ENCODE peak calls at places on chromosomes 4 and X, in four cellular contexts. M, S, B and H are unnamed samples.

GRCh38 chr4:78336093-78336943 is 215.3 kb upstream of the ANXA3 start:
- DNase-seq in S (no peak), B (no peak), M (peak), H (no peak)

GRCh38 chrX:74383611-74384010 is 37.7 kb upstream of the SLC16A2 start:
- DNase-seq in M (peak), B (peak), S (peak), H (no peak)

GRCh38 chrX:149979126-149979644 is 40.9 kb upstream of the EOLA2 start:
- DNase-seq in B (no peak), M (no peak), S (no peak), H (no peak)

GRCh38 chr4:37305984-37306383 is 61.4 kb downstream of the NWD2 start:
- DNase-seq in M (no peak), B (no peak), S (no peak), H (no peak)

GRCh38 chrX:123188081-123188480 is 4.0 kb downstream of the GRIA3 start:
- DNase-seq in M (no peak), S (no peak), B (no peak), H (no peak)

GRCh38 chrX:24423960-24424359 is 41.1 kb upstream of the PDK3 start:
- DNase-seq in M (no peak), B (no peak), S (no peak), H (no peak)

GRCh38 chr4:152408514-152409327 is 127.2 kb downstream of the FBXW7 start:
- DNase-seq in S (peak), B (no peak), M (peak), H (no peak)

GRCh38 chr4:38344929-38345328 is 319.1 kb upstream of the KLF3 start:
- DNase-seq in B (no peak), M (no peak), S (no peak), H (no peak)

GRCh38 chr4:1312821-1313640 is 23.3 kb downstream of the MAEA start:
- DNase-seq in S (no peak), M (no peak), B (no peak), H (no peak)

GRCh38 chr4:2799971-2800690 is 7.2 kb downstream of the SH3BP2 start:
- DNase-seq in M (no peak), S (peak), B (no peak), H (no peak)

GRCh38 chrX:9467751-9468150 is 2.9 kb downstream of the TBL1X start:
- DNase-seq in M (peak), S (no peak), B (no peak), H (no peak)

GRCh38 chr4:88003261-88003660 is 4.2 kb upstream of the PKD2 start:
- DNase-seq in B (no peak), S (no peak), M (no peak), H (no peak)